ENCODE peak calls at places on chromosome 21, in six cellular contexts. V is NCI-H774; E is AG10803; P is fibroblast of the conjunctiva; N is astrocyte of the spinal cord; W is activated CD8-positive, alpha-beta memory T cell treated with anti-CD3 and anti-CD28 coated beads for 4 hours. L is an unnamed sample.

GRCh38 chr21:45534591-45535331 is 7.5 kb downstream of the SLC19A1 start:
- DNase-seq in V (no peak), E (no peak), P (no peak), N (no peak), W (no peak), L (no peak)

GRCh38 chr21:33969600-33969999 is 54.0 kb upstream of the ATP5PO start:
- DNase-seq in V (no peak), E (no peak), P (no peak), N (no peak), W (no peak), L (no peak)

GRCh38 chr21:31974454-31974985 is 101.7 kb downstream of the HUNK start:
- DNase-seq in V (no peak), E (no peak), P (no peak), N (no peak), W (no peak), L (no peak)

GRCh38 chr21:44932366-44933181 is 7.3 kb upstream of the SLX9 start:
- DNase-seq in V (no peak), E (peak; percentile 46), P (no peak), N (no peak), W (no peak), L (no peak)

GRCh38 chr21:35649186-35649585 is 411.1 kb downstream of the SETD4 start:
- DNase-seq in V (no peak), E (peak; percentile 72), P (no peak), N (peak; percentile 59), W (no peak), L (no peak)

GRCh38 chr21:26191609-26192008 is 21.0 kb upstream of the APP start:
- DNase-seq in V (no peak), E (no peak), P (no peak), N (no peak), W (no peak), L (no peak)

GRCh38 chr21:26529556-26529955 is 43.5 kb downstream of the CYYR1 start:
- DNase-seq in V (no peak), E (no peak), P (no peak), N (no peak), W (no peak), L (no peak)

GRCh38 chr21:34282223-34282622 is 81.6 kb upstream of the KCNE2 start:
- DNase-seq in V (no peak), E (no peak), P (no peak), N (no peak), W (no peak), L (no peak)

GRCh38 chr21:26769613-26770188 is 75.5 kb downstream of the ADAMTS1 start:
- DNase-seq in V (no peak), E (peak; percentile 70), P (peak; percentile 61), N (peak; percentile 61), W (no peak), L (peak; percentile 31)

GRCh38 chr21:42411891-42412635 is 8.4 kb downstream of the UBASH3A start:
- DNase-seq in V (no peak), E (no peak), P (no peak), N (peak; percentile 5), W (no peak), L (no peak)

GRCh38 chr21:33286600-33287456 is 20.7 kb downstream of the IL10RB start:
- DNase-seq in V (no peak), E (peak; percentile 61), P (peak; percentile 82), N (peak; percentile 82), W (no peak), L (no peak)

GRCh38 chr21:44390886-44391285 is 37.5 kb downstream of the TRPM2 start:
- DNase-seq in V (no peak), E (no peak), P (no peak), N (no peak), W (no peak), L (no peak)

GRCh38 chr21:44442266-44443125 is 12.8 kb upstream of the LRRC3 start:
- DNase-seq in V (no peak), E (no peak), P (no peak), N (no peak), W (no peak), L (no peak)

GRCh38 chr21:46108827-46109226 is 10.9 kb downstream of the COL6A2 start:
- DNase-seq in V (no peak), E (no peak), P (no peak), N (no peak), W (no peak), L (no peak)

GRCh38 chr21:40902299-40902698 is 55.3 kb upstream of the DSCAM start:
- DNase-seq in V (peak; percentile 22), E (no peak), P (no peak), N (no peak), W (no peak), L (no peak)

GRCh38 chr21:45972716-45973474 is 8.7 kb upstream of the COL6A1 start:
- DNase-seq in V (no peak), E (peak; percentile 92), P (peak; percentile 88), N (peak; percentile 89), W (no peak), L (no peak)

L was measured in foreskin melanocyte.